ENCODE peak calls at places on chromosomes 13 and 19, in seven cellular contexts. F is NCI-H2081; T is neuronal stem cell; A is iris pigment epithelial cell; W is lower leg skin; S is activated CD8-positive, alpha-beta T cell treated with anti-CD3 and anti-CD28 coated beads, Interleukin-2, amount 10 ng/mL, durations not matched to agents 7 days and 5 days; J is heart right ventricle. Z is an unnamed sample.

GRCh38 chr13:102295316-102296048 is 106.4 kb downstream of the FGF14 start:
- DNase-seq in F (no peak), T (no peak), A (peak), W (no peak), S (no peak), J (no peak), Z (no peak)

GRCh38 chr13:92377396-92377795 is 849.2 kb upstream of the GPC6 start:
- DNase-seq in F (no peak), T (no peak), A (no peak), W (no peak), S (no peak), J (no peak), Z (no peak)

GRCh38 chr19:14432817-14433453 is at the start of gene PKN1:
- DNase-seq in F (peak), T (peak), A (no peak), W (no peak), S (peak), J (peak), Z (no peak)

GRCh38 chr13:42041017-42041683 is 7.3 kb upstream of the DGKH start:
- DNase-seq in F (peak), T (peak), A (peak), W (peak), S (peak), J (peak), Z (no peak)

GRCh38 chr13:111156421-111156820 is 41.3 kb downstream of the ARHGEF7 start:
- DNase-seq in F (no peak), T (no peak), A (no peak), W (no peak), S (no peak), J (no peak), Z (no peak)

GRCh38 chr19:13985771-13986347 is 20.3 kb downstream of the RFX1 start:
- DNase-seq in F (peak), T (no peak), A (no peak), W (no peak), S (no peak), J (no peak), Z (no peak)

GRCh38 chr19:46603195-46603637 is 2.1 kb downstream of the CALM3 start:
- DNase-seq in F (no peak), T (no peak), A (no peak), W (no peak), S (no peak), J (no peak), Z (no peak)

GRCh38 chr19:5292843-5293606 is 47.6 kb downstream of the PTPRS start:
- DNase-seq in F (no peak), T (peak), A (peak), W (no peak), S (peak), J (peak), Z (peak)

GRCh38 chr19:17539288-17540117 is 15.9 kb upstream of the COLGALT1 start:
- DNase-seq in F (peak), T (peak), A (peak), W (peak), S (peak), J (peak), Z (peak)